ENCODE peak calls at places on chromosome 2, in ten cellular contexts. R, W, E, N, T, K, G, V, C and F are unnamed samples.

GRCh38 chr2:2812117-2812516 is 481.0 kb upstream of the MYT1L start:
- DNase-seq in W (no peak), K (no peak), N (no peak), R (no peak), G (no peak), V (no peak), T (no peak), E (no peak), C (no peak), F (no peak)

GRCh38 chr2:48428449-48428848 is 101.5 kb upstream of the STON1 start:
- DNase-seq in K (no peak), E (no peak), G (no peak), T (no peak), N (no peak), W (no peak), C (no peak), V (no peak), R (no peak), F (no peak)

GRCh38 chr2:68569604-68570003 is 73.8 kb upstream of the PROKR1 start:
- DNase-seq in W (no peak), T (no peak), N (no peak), G (peak), K (no peak), C (no peak), V (no peak), E (no peak), R (no peak), F (no peak)

GRCh38 chr2:135227386-135227785 is 175.3 kb downstream of the RAB3GAP1 start:
- DNase-seq in C (no peak), K (no peak), T (no peak), V (no peak), R (no peak), W (no peak), E (no peak), N (no peak), G (no peak), F (no peak)

GRCh38 chr2:203811491-203812221 is 55.9 kb upstream of the CTLA4 start:
- DNase-seq in R (peak), G (peak), E (no peak), C (peak), T (no peak), V (no peak), N (peak), K (peak), W (peak), F (peak)

GRCh38 chr2:43081131-43081745 is 145.2 kb downstream of the ZFP36L2 start:
- DNase-seq in N (no peak), V (no peak), C (no peak), G (no peak), T (no peak), W (no peak), R (no peak), E (no peak), K (no peak), F (no peak)

GRCh38 chr2:157228946-157229345 is 28.6 kb upstream of the GALNT5 start:
- DNase-seq in G (no peak), V (no peak), T (no peak), N (no peak), W (no peak), E (no peak), C (no peak), R (no peak), K (no peak), F (no peak)

GRCh38 chr2:190062053-190062452 is 476 bp downstream of the MSTN start:
- DNase-seq in R (no peak), T (no peak), G (no peak), N (no peak), W (no peak), C (no peak), K (no peak), E (no peak), V (no peak), F (no peak)

GRCh38 chr2:66772618-66773017 is 337.7 kb downstream of the MEIS1 start:
- DNase-seq in V (no peak), R (no peak), N (no peak), K (no peak), E (no peak), C (no peak), W (no peak), T (no peak), G (no peak), F (no peak)

GRCh38 chr2:974054-974453 is 23.4 kb downstream of the SNTG2 start:
- DNase-seq in N (no peak), T (no peak), E (no peak), G (no peak), W (peak), K (no peak), C (no peak), R (no peak), V (no peak), F (peak)

GRCh38 chr2:240591784-240592183 is 5.2 kb downstream of the CAPN10 start:
- DNase-seq in N (no peak), K (no peak), T (no peak), V (no peak), E (no peak), R (peak), C (peak), W (no peak), G (no peak), F (no peak)

GRCh38 chr2:167686691-167687090 is 560.7 kb downstream of the STK39 start:
- DNase-seq in G (peak), R (no peak), T (no peak), K (no peak), V (peak), C (no peak), N (no peak), W (no peak), E (no peak), F (no peak)